ENCODE peak calls at places on chromosomes 3 and 15, in eight cellular contexts. M is left cardiac atrium; W is CD4-positive, alpha-beta memory T cell; L is A172; E is CD4-positive, CD25-positive, alpha-beta regulatory T cell; Z is GM10248; C is mucosa of gallbladder; V is T-helper 1 cell. H is an unnamed sample.

GRCh38 chr15:29268706-29269484 is 727 bp downstream of the NSMCE3 start:
- DNase-seq in M (peak), W (no peak), L (peak), E (peak), Z (peak), C (peak), V (peak), H (peak)

GRCh38 chr15:48149858-48150257 is 28.2 kb downstream of the MYEF2 start:
- DNase-seq in M (no peak), W (no peak), L (peak), E (no peak), Z (no peak), C (no peak), V (no peak), H (no peak)

GRCh38 chr3:43001094-43001553 is 22.0 kb downstream of the GASK1A start:
- DNase-seq in M (peak), W (no peak), L (no peak), E (no peak), Z (no peak), C (peak), V (no peak), H (peak)

GRCh38 chr15:52804526-52805081 is 14.5 kb upstream of the ONECUT1 start:
- DNase-seq in M (peak), W (no peak), L (no peak), E (no peak), Z (no peak), C (no peak), V (no peak), H (no peak)

GRCh38 chr3:171556574-171557145 is 96.5 kb upstream of the TNIK start:
- DNase-seq in M (no peak), W (no peak), L (peak), E (no peak), Z (no peak), C (no peak), V (no peak), H (no peak)

GRCh38 chr15:74257623-74258022 is 21.5 kb downstream of the CCDC33 start:
- DNase-seq in M (no peak), W (no peak), L (no peak), E (no peak), Z (no peak), C (no peak), V (no peak), H (no peak)

GRCh38 chr15:95119041-95119440 is 887.7 kb downstream of the MCTP2 start:
- DNase-seq in M (no peak), W (no peak), L (no peak), E (no peak), Z (no peak), C (no peak), V (no peak), H (no peak)

GRCh38 chr15:101042320-101042719 is 123.2 kb downstream of the LRRK1 start:
- DNase-seq in M (no peak), W (no peak), L (no peak), E (no peak), Z (no peak), C (peak), V (no peak), H (peak)

GRCh38 chr3:120160050-120160449 is 65.8 kb upstream of the GSK3B start:
- DNase-seq in M (peak), W (no peak), L (peak), E (no peak), Z (no peak), C (peak), V (no peak), H (peak)